ENCODE peak calls at places on chromosome 15, in five cellular contexts. E is GM12865, K is GOT3, Z is RPMI7951, I is HuH-7. P is an unnamed sample.

GRCh38 chr15:68492855-68493254 is 60.9 kb upstream of the ITGA11 start:
- DNase-seq in E (no peak), K (no peak), Z (peak; percentile 96), I (no peak), P (no peak)

GRCh38 chr15:65408370-65409283 is 14.1 kb downstream of the IGDCC4 start:
- DNase-seq in E (no peak), K (no peak), Z (no peak), I (no peak), P (no peak)

GRCh38 chr15:99117563-99118257 is 12.8 kb downstream of the SYNM start:
- DNase-seq in E (no peak), K (no peak), Z (no peak), I (no peak), P (no peak)

GRCh38 chr15:93038064-93038705 is 50.8 kb downstream of the RGMA start:
- DNase-seq in E (no peak), K (no peak), Z (no peak), I (no peak), P (no peak)

GRCh38 chr15:63855735-63856134 is 22.0 kb upstream of the HERC1 start:
- DNase-seq in E (no peak), K (no peak), Z (no peak), I (no peak), P (no peak)

GRCh38 chr15:90101130-90101968 is 919 bp downstream of the IDH2 start:
- DNase-seq in E (peak; percentile 67), K (no peak), Z (peak; percentile 25), I (no peak), P (no peak)

GRCh38 chr15:101054991-101055390 is 135.8 kb downstream of the LRRK1 start:
- DNase-seq in E (no peak), K (no peak), Z (no peak), I (no peak), P (no peak)

GRCh38 chr15:64749999-64750657 is 25.3 kb downstream of the RBPMS2 start:
- DNase-seq in E (no peak), K (no peak), Z (no peak), I (peak; percentile 49), P (no peak)

GRCh38 chr15:56339594-56339993 is 25.6 kb upstream of the TEX9 start:
- DNase-seq in E (no peak), K (no peak), Z (no peak), I (no peak), P (no peak)

P was measured in HepG2.